ENCODE peak calls at places on chromosomes 1 and 21, in seven cellular contexts. Y is hepatocyte, X is PC-9, G is mammary epithelial cell, U is A673, J is astrocyte, B is PC-3. W is an unnamed sample.

GRCh38 chr1:7371926-7372325 is 399.2 kb upstream of the VAMP3 start:
- DNase-seq in Y (no peak), X (no peak), G (no peak), U (no peak), J (no peak), B (no peak), W (no peak)

GRCh38 chr1:30977105-30977504 is 68.5 kb upstream of the SDC3 start:
- DNase-seq in Y (no peak), X (peak), G (peak), U (peak), J (peak), B (peak), W (peak)

GRCh38 chr1:221574529-221574928 is 167.4 kb downstream of the DUSP10 start:
- DNase-seq in Y (no peak), X (no peak), G (no peak), U (no peak), J (peak), B (no peak), W (peak)

GRCh38 chr1:101520302-101520701 is 283.5 kb downstream of the S1PR1 start:
- DNase-seq in Y (peak), X (peak), G (peak), U (peak), J (peak), B (peak), W (peak)

GRCh38 chr21:28439852-28440251 is 552.8 kb downstream of the LTN1 start:
- DNase-seq in Y (no peak), X (no peak), G (no peak), U (no peak), J (no peak), B (no peak), W (no peak)

GRCh38 chr1:117210831-117211261 is at the start of gene VTCN1:
- DNase-seq in Y (peak), X (peak), G (peak), U (no peak), J (no peak), B (peak), W (no peak)

GRCh38 chr1:109882288-109883245 is 28.1 kb upstream of the CSF1 start:
- DNase-seq in Y (no peak), X (peak), G (no peak), U (no peak), J (no peak), B (no peak), W (no peak)

GRCh38 chr1:183807549-183808168 is 2.7 kb downstream of the RGL1 start:
- DNase-seq in Y (no peak), X (peak), G (peak), U (no peak), J (peak), B (peak), W (peak)

GRCh38 chr1:68197891-68198290 is 34.4 kb downstream of the WLS start:
- DNase-seq in Y (peak), X (peak), G (peak), U (no peak), J (no peak), B (peak), W (peak)

GRCh38 chr1:26094677-26095383 is 16.8 kb upstream of the PDIK1L start:
- DNase-seq in Y (peak), X (no peak), G (no peak), U (peak), J (no peak), B (peak), W (no peak)

GRCh38 chr1:214331827-214332423 is 51.0 kb downstream of the SMYD2 start:
- DNase-seq in Y (peak), X (no peak), G (peak), U (peak), J (no peak), B (peak), W (peak)

GRCh38 chr1:209926045-209926444 is 12.0 kb upstream of the SYT14 start:
- DNase-seq in Y (no peak), X (no peak), G (peak), U (peak), J (peak), B (peak), W (peak)

GRCh38 chr1:157334041-157334440 is 195.8 kb upstream of the ETV3 start:
- DNase-seq in Y (no peak), X (no peak), G (no peak), U (no peak), J (no peak), B (no peak), W (no peak)

GRCh38 chr1:218350909-218351616 is 5.9 kb downstream of the TGFB2 start:
- DNase-seq in Y (no peak), X (peak), G (peak), U (peak), J (peak), B (peak), W (peak)

GRCh38 chr1:34781071-34781843 is at the start of gene GJB3:
- DNase-seq in Y (peak), X (peak), G (peak), U (peak), J (no peak), B (peak), W (peak)

GRCh38 chr1:207097871-207098324 is 6.1 kb upstream of the C4BPA start:
- DNase-seq in Y (peak), X (peak), G (peak), U (no peak), J (no peak), B (peak), W (no peak)

GRCh38 chr1:229710746-229711145 is 84.7 kb downstream of the URB2 start:
- DNase-seq in Y (no peak), X (no peak), G (no peak), U (peak), J (peak), B (no peak), W (peak)

GRCh38 chr1:109078317-109078716 is 2.5 kb upstream of the TAF13 start:
- DNase-seq in Y (no peak), X (peak), G (no peak), U (no peak), J (no peak), B (no peak), W (no peak)

GRCh38 chr1:163655565-163655964 is 333.8 kb downstream of the NUF2 start:
- DNase-seq in Y (no peak), X (no peak), G (no peak), U (no peak), J (no peak), B (no peak), W (no peak)

GRCh38 chr1:215526147-215526845 is 40.8 kb upstream of the KCTD3 start:
- DNase-seq in Y (peak), X (no peak), G (peak), U (peak), J (peak), B (peak), W (peak)

GRCh38 chr1:19676438-19676922 is 11.8 kb downstream of the HTR6 start:
- DNase-seq in Y (peak), X (no peak), G (peak), U (peak), J (peak), B (peak), W (peak)

GRCh38 chr21:46544824-46545223 is 60.1 kb downstream of the S100B start:
- DNase-seq in Y (no peak), X (no peak), G (no peak), U (no peak), J (no peak), B (no peak), W (no peak)

GRCh38 chr1:201465698-201466290 is 3.2 kb downstream of the PHLDA3 start:
- DNase-seq in Y (no peak), X (no peak), G (no peak), U (no peak), J (no peak), B (peak), W (no peak)

GRCh38 chr21:43333301-43334062 is 93.4 kb downstream of the SIK1 start:
- DNase-seq in Y (peak), X (peak), G (peak), U (no peak), J (peak), B (peak), W (peak)

GRCh38 chr21:16419188-16419874 is 689.5 kb downstream of the USP25 start:
- DNase-seq in Y (peak), X (no peak), G (peak), U (no peak), J (peak), B (no peak), W (peak)

GRCh38 chr1:81804320-81804719 is 3.6 kb downstream of the ADGRL2 start:
- DNase-seq in Y (no peak), X (no peak), G (no peak), U (no peak), J (no peak), B (no peak), W (no peak)

GRCh38 chr1:81801834-81802531 is 1.2 kb downstream of the ADGRL2 start:
- DNase-seq in Y (peak), X (peak), G (peak), U (peak), J (peak), B (no peak), W (peak)

GRCh38 chr1:81805537-81806431 is 5.0 kb downstream of the ADGRL2 start:
- DNase-seq in Y (no peak), X (no peak), G (no peak), U (no peak), J (no peak), B (no peak), W (no peak)

GRCh38 chr1:81802601-81803422 is 2.1 kb downstream of the ADGRL2 start:
- DNase-seq in Y (peak), X (no peak), G (peak), U (peak), J (peak), B (no peak), W (peak)

DNA sequence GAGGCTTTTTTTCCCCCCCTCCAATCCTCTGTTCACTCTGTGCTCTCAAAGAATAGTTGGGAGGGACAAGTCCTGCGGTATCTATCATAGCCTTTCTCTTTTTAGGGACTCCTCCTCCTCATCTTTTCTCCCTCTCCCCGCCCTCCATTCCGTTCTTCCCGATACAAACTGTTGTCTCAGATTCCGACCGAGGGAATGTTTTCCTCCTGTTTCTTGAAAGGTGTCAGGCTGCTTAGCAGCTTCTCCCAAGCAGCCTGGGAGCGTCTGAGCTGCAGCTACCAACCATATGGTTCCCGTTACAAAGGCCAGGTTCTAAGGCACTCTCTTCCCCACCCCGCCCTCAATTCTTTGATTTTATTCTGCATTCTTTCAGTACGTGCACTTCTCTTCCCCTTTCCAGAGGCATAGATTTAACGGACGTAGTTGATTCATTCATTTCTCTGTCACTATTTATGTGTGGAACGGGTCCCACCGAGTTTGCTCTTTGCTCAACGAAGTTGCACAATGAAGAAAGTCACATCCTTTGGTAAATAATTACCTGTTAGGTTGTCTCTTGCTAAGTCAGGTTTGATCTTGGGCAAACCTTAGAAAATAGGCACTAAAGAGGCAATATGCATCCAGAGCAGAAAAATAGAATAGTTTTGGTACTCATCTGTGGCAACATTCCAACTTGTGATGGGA is 2.8 kb downstream of the ADGRL2 start:
- DNase-seq in Y (peak), X (peak), G (peak), U (no peak), J (peak), B (no peak), W (peak)
- TF ChIP-seq EZH2 in Y (no peak), X (no peak), G (no peak), U (peak), J (no peak), B (no peak), W (no peak)

GRCh38 chr1:223363057-223363855 is 720 bp downstream of the SUSD4 start:
- DNase-seq in Y (peak), X (no peak), G (no peak), U (peak), J (peak), B (no peak), W (peak)

GRCh38 chr1:223358826-223359225 is 5.2 kb downstream of the SUSD4 start:
- DNase-seq in Y (no peak), X (peak), G (peak), U (no peak), J (peak), B (peak), W (no peak)

GRCh38 chr1:223364685-223365382 is 858 bp upstream of the SUSD4 start:
- DNase-seq in Y (no peak), X (no peak), G (no peak), U (peak), J (no peak), B (no peak), W (no peak)

DNA sequence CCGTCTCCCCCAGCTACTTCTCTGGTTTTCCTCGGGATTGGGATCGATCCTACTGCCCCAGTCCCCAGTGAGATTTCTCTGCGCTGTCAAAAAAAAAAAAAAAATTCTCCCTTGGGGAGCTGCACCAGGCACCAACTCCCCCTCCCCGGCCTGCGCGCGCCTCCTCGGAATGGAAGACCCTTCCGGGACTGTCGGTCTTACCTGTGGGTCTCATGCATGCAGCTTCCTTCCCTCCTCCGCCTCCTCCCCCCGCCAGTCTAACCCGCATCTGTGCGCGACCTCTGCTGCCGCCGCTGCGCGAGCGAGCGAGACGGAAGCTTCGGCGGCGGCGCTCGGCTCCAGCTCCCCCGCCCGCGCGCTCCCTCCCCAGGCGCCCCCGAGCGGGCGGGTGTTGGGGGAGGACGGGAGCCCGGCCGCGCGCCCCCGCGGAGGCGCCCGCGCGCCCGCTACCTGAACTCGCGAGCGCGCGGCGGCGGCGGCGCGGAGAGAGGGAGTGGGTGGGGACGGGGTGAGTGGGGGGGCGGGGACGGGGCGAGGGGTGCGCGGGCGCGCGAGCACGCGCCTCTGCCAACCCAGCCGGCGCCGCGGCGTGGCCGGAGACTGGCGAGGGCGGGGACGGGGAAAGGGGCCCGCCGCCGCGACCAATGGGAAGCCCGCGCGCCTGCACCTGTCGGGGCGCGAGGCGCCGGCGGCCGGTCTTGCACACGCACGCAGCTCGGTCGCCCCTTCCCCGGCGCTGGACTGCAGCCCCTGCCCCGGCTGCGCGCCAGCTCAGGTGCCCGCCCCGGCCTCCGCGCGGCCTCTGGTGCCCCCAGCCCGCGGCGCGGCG is at the start of gene SUSD4:
- DNase-seq in Y (peak), X (no peak), G (no peak), U (peak), J (no peak), B (peak), W (peak)
- TF ChIP-seq EZH2 in Y (no peak), X (no peak), G (no peak), U (peak), J (no peak), B (no peak), W (no peak)

DNA sequence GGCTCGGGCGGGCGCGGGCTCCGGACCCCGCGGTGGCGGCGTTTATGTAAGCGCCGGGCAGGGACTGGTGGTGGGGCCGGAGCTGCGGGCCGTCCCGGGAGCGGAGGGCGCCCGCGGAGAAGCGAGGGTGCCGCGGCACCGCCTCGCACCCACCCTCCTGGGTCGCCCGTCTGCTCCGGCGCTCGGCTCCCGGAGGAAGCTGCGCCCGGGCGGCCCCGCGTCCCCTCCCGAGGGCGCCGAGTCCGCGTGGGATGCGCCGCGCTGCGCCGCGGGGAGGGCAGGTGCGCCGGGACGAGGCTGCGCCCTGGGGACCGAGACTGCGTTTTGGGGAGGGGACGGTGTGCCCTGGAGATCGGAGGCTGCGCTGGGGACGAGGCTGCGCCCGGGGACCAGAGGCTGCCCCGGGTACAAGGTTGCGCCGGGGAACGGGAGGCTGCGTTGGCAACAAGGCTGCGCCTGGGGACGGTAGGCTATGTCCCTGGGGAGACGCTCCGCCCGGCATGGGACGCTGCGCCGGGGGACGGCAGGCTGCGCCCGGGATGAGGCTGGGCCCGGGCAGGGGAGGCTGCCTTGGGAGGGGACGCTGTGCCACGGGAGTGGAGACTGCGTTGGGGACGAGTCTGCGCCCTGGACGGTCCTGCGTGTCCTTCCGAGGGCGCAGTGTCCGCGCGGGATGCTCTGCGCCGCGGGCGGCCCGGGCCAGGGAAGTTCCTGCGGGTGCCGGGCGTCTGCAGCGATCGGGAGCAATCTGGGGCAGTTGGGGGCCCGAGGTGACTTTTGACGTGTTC is 632 bp downstream of the ADARB1 start:
- DNase-seq in Y (peak), X (no peak), G (peak), U (peak), J (peak), B (peak), W (peak)
- TF ChIP-seq EZH2 in Y (no peak), X (no peak), G (no peak), U (no peak), J (no peak), B (no peak), W (peak)

GRCh38 chr1:212412374-212412773 is 2.3 kb downstream of the PACC1 start:
- DNase-seq in Y (no peak), X (no peak), G (no peak), U (no peak), J (no peak), B (no peak), W (no peak)

GRCh38 chr1:212415107-212415841 is 588 bp upstream of the PACC1 start:
- DNase-seq in Y (no peak), X (no peak), G (no peak), U (no peak), J (no peak), B (no peak), W (no peak)

GRCh38 chr1:212410231-212410825 is 4.4 kb downstream of the PACC1 start:
- DNase-seq in Y (peak), X (no peak), G (no peak), U (no peak), J (no peak), B (no peak), W (no peak)

GRCh38 chr1:212413902-212414327 is 771 bp downstream of the PACC1 start:
- DNase-seq in Y (peak), X (no peak), G (peak), U (no peak), J (no peak), B (no peak), W (peak)

GRCh38 chr1:212414328-212415106 is at the start of gene PACC1:
- DNase-seq in Y (peak), X (peak), G (peak), U (peak), J (peak), B (peak), W (peak)
- TF ChIP-seq EZH2 in Y (no peak), X (no peak), G (no peak), U (no peak), J (no peak), B (no peak), W (no peak)

GRCh38 chr1:54989968-54990810 is 8.5 kb upstream of the BSND start:
- DNase-seq in Y (no peak), X (no peak), G (no peak), U (no peak), J (peak), B (no peak), W (no peak)
- TF ChIP-seq EZH2 in Y (no peak), X (no peak), G (no peak), U (no peak), J (no peak), B (no peak), W (no peak)

GRCh38 chr1:246425895-246426294 is 81.2 kb downstream of the SMYD3 start:
- DNase-seq in Y (no peak), X (no peak), G (no peak), U (no peak), J (no peak), B (no peak), W (no peak)
- TF ChIP-seq EZH2 in Y (no peak), X (no peak), G (no peak), U (no peak), J (no peak), B (no peak), W (no peak)

DNA sequence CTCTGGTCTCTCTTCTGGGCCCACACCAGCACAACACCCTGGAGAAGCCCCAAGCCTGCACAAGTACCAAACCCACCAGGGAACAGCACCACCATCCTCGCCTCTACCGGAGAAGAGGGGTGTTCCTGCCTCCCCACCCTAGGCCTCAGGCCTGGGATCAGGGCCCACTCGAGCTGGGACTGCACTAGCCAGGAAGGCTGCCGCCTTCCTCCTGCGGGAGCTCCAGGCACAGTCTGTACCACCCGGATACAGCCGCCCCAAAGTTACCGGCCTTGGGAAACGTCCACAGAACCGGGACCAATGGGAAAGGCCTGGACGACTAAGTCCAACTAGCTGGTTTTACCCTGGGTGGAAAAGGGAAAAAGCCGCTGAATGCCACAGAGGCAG is 3.4 kb downstream of the TAL1 start:
- DNase-seq in Y (no peak), X (no peak), G (no peak), U (no peak), J (no peak), B (no peak), W (no peak)
- TF ChIP-seq EZH2 in Y (no peak), X (no peak), G (no peak), U (no peak), J (no peak), B (no peak), W (no peak)